ENCODE peak calls at places on chromosomes 1 and 21, in five cellular contexts. One of them, this sample, is unnamed.

GRCh38 chr1:93763981-93764750 is 82.5 kb upstream of the BCAR3 start:
- DNase-seq in K562: no peak
- DNase-seq in suprapubic skin: no peak
- DNase-seq in GM23338: no peak
- DNase-seq in sigmoid colon: no peak
- DNase-seq in this sample: no peak

GRCh38 chr1:169288011-169288414 is 79.6 kb downstream of the NME7 start:
- DNase-seq in K562: no peak
- DNase-seq in suprapubic skin: no peak
- DNase-seq in GM23338: peak
- DNase-seq in sigmoid colon: no peak
- DNase-seq in this sample: no peak

GRCh38 chr1:53715478-53715877 is 23.5 kb downstream of the GLIS1 start:
- DNase-seq in K562: peak
- DNase-seq in suprapubic skin: no peak
- DNase-seq in GM23338: peak
- DNase-seq in sigmoid colon: no peak
- DNase-seq in this sample: no peak

GRCh38 chr1:66182551-66183178 is 351.3 kb upstream of the SGIP1 start:
- DNase-seq in K562: no peak
- DNase-seq in suprapubic skin: no peak
- DNase-seq in GM23338: no peak
- DNase-seq in sigmoid colon: peak
- DNase-seq in this sample: no peak

GRCh38 chr1:72780212-72780611 is 497.9 kb upstream of the NEGR1 start:
- DNase-seq in K562: no peak
- DNase-seq in suprapubic skin: no peak
- DNase-seq in GM23338: no peak
- DNase-seq in sigmoid colon: no peak
- DNase-seq in this sample: no peak

GRCh38 chr1:93908394-93909145 is 660 bp downstream of the GCLM start:
- DNase-seq in K562: peak
- DNase-seq in suprapubic skin: peak
- DNase-seq in GM23338: peak
- DNase-seq in sigmoid colon: peak
- DNase-seq in this sample: peak

GRCh38 chr1:38567401-38567800 is 292.2 kb downstream of the RRAGC start:
- DNase-seq in K562: no peak
- DNase-seq in suprapubic skin: no peak
- DNase-seq in GM23338: no peak
- DNase-seq in sigmoid colon: no peak
- DNase-seq in this sample: no peak

GRCh38 chr1:25566730-25567341 is 23.4 kb downstream of the LDLRAP1 start:
- DNase-seq in K562: no peak
- DNase-seq in suprapubic skin: no peak
- DNase-seq in GM23338: peak
- DNase-seq in sigmoid colon: peak
- DNase-seq in this sample: no peak

GRCh38 chr1:84492726-84493125 is 13.5 kb upstream of the SPATA1 start:
- DNase-seq in K562: no peak
- DNase-seq in suprapubic skin: no peak
- DNase-seq in GM23338: no peak
- DNase-seq in sigmoid colon: no peak
- DNase-seq in this sample: no peak

GRCh38 chr1:92853299-92853698 is 21.5 kb downstream of the RPL5 start:
- DNase-seq in K562: no peak
- DNase-seq in suprapubic skin: no peak
- DNase-seq in GM23338: no peak
- DNase-seq in sigmoid colon: no peak
- DNase-seq in this sample: no peak

GRCh38 chr1:231584117-231584516 is 42.5 kb upstream of the DISC1 start:
- DNase-seq in K562: peak
- DNase-seq in suprapubic skin: no peak
- DNase-seq in GM23338: no peak
- DNase-seq in sigmoid colon: no peak
- DNase-seq in this sample: no peak

DNA sequence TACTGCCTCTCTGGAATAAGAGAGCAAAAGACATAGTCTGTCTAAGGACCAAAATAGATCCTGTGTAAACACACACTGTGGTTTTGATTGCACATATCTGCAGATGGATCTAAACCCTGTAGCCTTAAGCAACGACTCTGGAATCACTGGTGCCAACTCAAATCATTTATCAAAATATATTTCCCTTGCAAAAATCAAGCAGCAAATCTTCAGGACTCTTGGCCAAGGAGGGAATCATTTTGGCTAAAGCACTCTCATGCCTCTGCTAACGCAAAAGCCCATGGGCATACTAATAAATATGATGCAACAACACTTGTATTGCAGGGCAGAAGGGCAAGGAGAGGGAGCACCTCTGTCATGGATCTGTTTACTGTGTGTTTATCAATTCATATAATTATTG is 155.4 kb upstream of the DUSP10 start:
- DNase-seq in K562: no peak
- DNase-seq in suprapubic skin: no peak
- DNase-seq in GM23338: no peak
- DNase-seq in sigmoid colon: no peak
- DNase-seq in this sample: no peak
- TF ChIP-seq POLR2AphosphoS5 in K562: no peak
- TF ChIP-seq POLR2AphosphoS5 in suprapubic skin: no peak
- TF ChIP-seq POLR2AphosphoS5 in GM23338: no peak
- TF ChIP-seq POLR2AphosphoS5 in sigmoid colon: no peak
- TF ChIP-seq POLR2AphosphoS5 in this sample: no peak

GRCh38 chr21:38664315-38664714 is 141.4 kb upstream of the ETS2 start:
- DNase-seq in K562: no peak
- DNase-seq in suprapubic skin: no peak
- DNase-seq in GM23338: peak
- DNase-seq in sigmoid colon: no peak
- DNase-seq in this sample: no peak

GRCh38 chr21:38660333-38661295 is 145.1 kb upstream of the ETS2 start:
- DNase-seq in K562: no peak
- DNase-seq in suprapubic skin: no peak
- DNase-seq in GM23338: peak
- DNase-seq in sigmoid colon: no peak
- DNase-seq in this sample: no peak

GRCh38 chr21:38661296-38662223 is 144.2 kb upstream of the ETS2 start:
- DNase-seq in K562: no peak
- DNase-seq in suprapubic skin: no peak
- DNase-seq in GM23338: peak
- DNase-seq in sigmoid colon: no peak
- DNase-seq in this sample: no peak

GRCh38 chr21:38663282-38663681 is 142.4 kb upstream of the ETS2 start:
- DNase-seq in K562: no peak
- DNase-seq in suprapubic skin: no peak
- DNase-seq in GM23338: no peak
- DNase-seq in sigmoid colon: no peak
- DNase-seq in this sample: no peak

GRCh38 chr21:38662224-38662568 is 143.5 kb upstream of the ETS2 start:
- DNase-seq in K562: no peak
- DNase-seq in suprapubic skin: no peak
- DNase-seq in GM23338: peak
- DNase-seq in sigmoid colon: no peak
- DNase-seq in this sample: no peak
- TF ChIP-seq POLR2AphosphoS5 in K562: no peak
- TF ChIP-seq POLR2AphosphoS5 in suprapubic skin: no peak
- TF ChIP-seq POLR2AphosphoS5 in GM23338: no peak
- TF ChIP-seq POLR2AphosphoS5 in sigmoid colon: no peak
- TF ChIP-seq POLR2AphosphoS5 in this sample: no peak

GRCh38 chr1:2583871-2584341 is 2.7 kb upstream of the PRXL2B start:
- DNase-seq in K562: no peak
- DNase-seq in suprapubic skin: no peak
- DNase-seq in GM23338: peak
- DNase-seq in sigmoid colon: no peak
- DNase-seq in this sample: no peak
- TF ChIP-seq POLR2AphosphoS5 in K562: no peak
- TF ChIP-seq POLR2AphosphoS5 in suprapubic skin: no peak
- TF ChIP-seq POLR2AphosphoS5 in GM23338: peak
- TF ChIP-seq POLR2AphosphoS5 in sigmoid colon: no peak
- TF ChIP-seq POLR2AphosphoS5 in this sample: peak

GRCh38 chr1:118987431-118988185 is 535 bp downstream of the TBX15 start:
- DNase-seq in K562: no peak
- DNase-seq in suprapubic skin: no peak
- DNase-seq in GM23338: peak
- DNase-seq in sigmoid colon: no peak
- DNase-seq in this sample: no peak
- TF ChIP-seq POLR2AphosphoS5 in K562: no peak
- TF ChIP-seq POLR2AphosphoS5 in suprapubic skin: no peak
- TF ChIP-seq POLR2AphosphoS5 in GM23338: no peak
- TF ChIP-seq POLR2AphosphoS5 in sigmoid colon: no peak
- TF ChIP-seq POLR2AphosphoS5 in this sample: no peak

GRCh38 chr1:160628799-160629263 is 18.0 kb downstream of the SLAMF1 start:
- DNase-seq in K562: no peak
- DNase-seq in suprapubic skin: no peak
- DNase-seq in GM23338: no peak
- DNase-seq in sigmoid colon: no peak
- DNase-seq in this sample: no peak
- TF ChIP-seq POLR2AphosphoS5 in K562: no peak
- TF ChIP-seq POLR2AphosphoS5 in suprapubic skin: no peak
- TF ChIP-seq POLR2AphosphoS5 in GM23338: no peak
- TF ChIP-seq POLR2AphosphoS5 in sigmoid colon: no peak
- TF ChIP-seq POLR2AphosphoS5 in this sample: no peak

This sample was measured in stomach.